ENCODE peak calls at places on chromosomes 12 and 14, in five cellular contexts. K, B, C, G and H are unnamed samples.

GRCh38 chr12:1918081-1918874 is at the start of gene CACNA2D4:
- DNase-seq in K (no peak), B (no peak), G (no peak), C (no peak), H (no peak)

GRCh38 chr14:24409217-24409616 is 10.4 kb downstream of the NYNRIN start:
- DNase-seq in K (no peak), G (no peak), B (no peak), C (no peak), H (no peak)

GRCh38 chr14:22622220-22622619 is 21.9 kb downstream of the OR6J1 start:
- DNase-seq in B (peak), C (peak), G (peak), K (no peak), H (no peak)

GRCh38 chr14:68785817-68786490 is 6.9 kb downstream of the ZFP36L1 start:
- DNase-seq in C (peak), G (peak), B (peak), K (no peak), H (no peak)

GRCh38 chr14:21084988-21085853 is 13.2 kb downstream of the ZNF219 start:
- DNase-seq in K (no peak), C (peak), G (peak), B (peak), H (no peak)

GRCh38 chr14:65190312-65190711 is 88.0 kb upstream of the MAX start:
- DNase-seq in C (no peak), B (no peak), K (no peak), G (no peak), H (no peak)

GRCh38 chr12:121464331-121464730 is 64.4 kb downstream of the RNF34 start:
- DNase-seq in C (no peak), K (no peak), G (no peak), B (no peak), H (no peak)

GRCh38 chr14:20622816-20623291 is 18.6 kb downstream of the OR6S1 start:
- DNase-seq in C (no peak), B (no peak), G (peak), K (no peak), H (no peak)

GRCh38 chr14:31834616-31835015 is 242.5 kb upstream of the ARHGAP5 start:
- DNase-seq in B (peak), G (no peak), K (no peak), C (peak), H (no peak)

GRCh38 chr14:102046337-102047278 is 40.2 kb downstream of the HSP90AA1 start:
- DNase-seq in K (peak), C (no peak), G (peak), B (peak), H (no peak)

GRCh38 chr12:103586132-103586531 is 941 bp upstream of the STAB2 start:
- DNase-seq in B (no peak), C (no peak), G (peak), K (no peak), H (no peak)

GRCh38 chr14:100317897-100318808 is 5.0 kb upstream of the SLC25A47 start:
- DNase-seq in B (peak), G (peak), C (peak), K (peak), H (no peak)

GRCh38 chr12:117587646-117588287 is 226.3 kb upstream of the NOS1 start:
- DNase-seq in C (no peak), B (peak), G (peak), K (peak), H (no peak)

GRCh38 chr12:29782285-29782820 is 1.4 kb downstream of the TMTC1 start:
- DNase-seq in B (peak), K (no peak), G (peak), C (peak), H (no peak)

GRCh38 chr12:45419317-45419716 is 203.4 kb downstream of the ANO6 start:
- DNase-seq in C (no peak), B (no peak), G (no peak), K (no peak), H (no peak)

GRCh38 chr14:101473045-101473729 is 88.1 kb upstream of the DIO3 start:
- DNase-seq in G (no peak), K (no peak), C (no peak), B (no peak), H (no peak)

GRCh38 chr14:93973607-93974006 is 2.8 kb downstream of the ASB2 start:
- DNase-seq in C (no peak), G (no peak), K (no peak), B (no peak), H (no peak)

GRCh38 chr14:96592591-96593388 is 90.6 kb downstream of the PAPOLA start:
- DNase-seq in G (peak), K (peak), B (peak), C (peak), H (no peak)

GRCh38 chr14:29925736-29926135 is 1.9 kb downstream of the PRKD1 start:
- DNase-seq in K (no peak), B (peak), G (peak), C (peak), H (no peak)

GRCh38 chr14:82776958-82777357 is 1243.3 kb upstream of the SEL1L start:
- DNase-seq in G (no peak), C (no peak), K (no peak), B (no peak), H (no peak)

GRCh38 chr12:87439990-87440827 is 589.0 kb downstream of the C12orf50 start:
- DNase-seq in B (peak), K (no peak), G (peak), C (peak), H (peak)

GRCh38 chr14:90184094-90184493 is 72.3 kb upstream of the PSMC1 start:
- DNase-seq in K (no peak), G (no peak), C (no peak), B (no peak), H (no peak)

GRCh38 chr14:24279301-24280186 is 8.1 kb upstream of the RABGGTA start:
- DNase-seq in K (no peak), C (no peak), G (peak), B (no peak), H (no peak)

GRCh38 chr12:3199551-3200031 is 122.4 kb downstream of the TSPAN9 start:
- DNase-seq in C (peak), K (no peak), G (peak), B (peak), H (no peak)

GRCh38 chr12:57844725-57845477 is 1.6 kb downstream of the CTDSP2 start:
- DNase-seq in K (no peak), B (peak), C (peak), G (peak), H (no peak)

GRCh38 chr12:31647106-31647505 is 12.4 kb upstream of the ETFBKMT start:
- DNase-seq in G (peak), C (no peak), K (no peak), B (no peak), H (peak)

GRCh38 chr12:120067901-120068300 is 48.7 kb downstream of the RAB35 start:
- DNase-seq in G (no peak), B (no peak), K (no peak), C (no peak), H (no peak)

GRCh38 chr12:8157484-8158198 is 826 bp downstream of the ZNF705A start:
- DNase-seq in B (peak), K (no peak), C (no peak), G (no peak), H (no peak)

GRCh38 chr14:73460691-73461127 is 2.4 kb upstream of the NUMB start:
- DNase-seq in C (peak), B (peak), K (no peak), G (peak), H (no peak)

GRCh38 chr12:459430-460258 is at the start of gene B4GALNT3:
- DNase-seq in G (peak), C (no peak), K (no peak), B (peak), H (no peak)

GRCh38 chr12:106084048-106084671 is 54.6 kb downstream of the NUAK1 start:
- DNase-seq in G (peak), B (peak), C (peak), K (peak), H (no peak)

GRCh38 chr14:76968621-76969063 is 59.9 kb downstream of the IRF2BPL start:
- DNase-seq in G (no peak), K (no peak), B (no peak), C (no peak), H (no peak)

GRCh38 chr12:116924558-116925453 is 14.1 kb downstream of the FBXW8 start:
- DNase-seq in B (peak), G (peak), K (no peak), C (peak), H (peak)

GRCh38 chr12:89225401-89225800 is 126.9 kb downstream of the DUSP6 start:
- DNase-seq in B (peak), K (no peak), G (peak), C (peak), H (peak)

GRCh38 chr12:52949413-52950331 is 754 bp downstream of the KRT18 start:
- DNase-seq in G (peak), C (peak), B (peak), K (no peak), H (peak)

GRCh38 chr14:61558271-61558670 is 137.0 kb upstream of the HIF1A start:
- DNase-seq in K (no peak), G (no peak), B (peak), C (no peak), H (no peak)

GRCh38 chr14:61559641-61560201 is 135.6 kb upstream of the HIF1A start:
- DNase-seq in K (no peak), G (no peak), C (no peak), B (no peak), H (no peak)

GRCh38 chr14:61556455-61556854 is 138.9 kb upstream of the HIF1A start:
- DNase-seq in G (no peak), B (no peak), K (no peak), C (no peak), H (no peak)

GRCh38 chr14:61557262-61557661 is 138.1 kb upstream of the HIF1A start:
- DNase-seq in C (no peak), K (no peak), G (no peak), B (no peak), H (no peak)

GRCh38 chr14:61557854-61558253 is 137.5 kb upstream of the HIF1A start:
- DNase-seq in B (no peak), C (no peak), G (no peak), K (no peak), H (no peak)
- H3K27ac ChIP-seq in B (no peak), C (no peak), G (no peak), K (no peak), H (no peak)

GRCh38 chr12:51836833-51837184 is 11.7 kb downstream of the FIGNL2 start:
- DNase-seq in G (no peak), C (no peak), K (no peak), B (no peak), H (no peak)

GRCh38 chr12:51834411-51834810 is 14.1 kb downstream of the FIGNL2 start:
- DNase-seq in C (no peak), B (no peak), G (no peak), K (no peak), H (no peak)

GRCh38 chr12:51836012-51836832 is 12.3 kb downstream of the FIGNL2 start:
- DNase-seq in G (peak), C (no peak), B (no peak), K (no peak), H (no peak)

GRCh38 chr12:51832708-51833107 is 15.8 kb downstream of the FIGNL2 start:
- DNase-seq in K (no peak), C (no peak), B (no peak), G (no peak), H (no peak)

GRCh38 chr12:51833446-51834227 is 14.9 kb downstream of the FIGNL2 start:
- DNase-seq in K (no peak), G (no peak), C (no peak), B (no peak), H (no peak)
- TF ChIP-seq EZH2 in K (no peak), G (no peak), C (no peak), B (no peak), H (no peak)

DNA sequence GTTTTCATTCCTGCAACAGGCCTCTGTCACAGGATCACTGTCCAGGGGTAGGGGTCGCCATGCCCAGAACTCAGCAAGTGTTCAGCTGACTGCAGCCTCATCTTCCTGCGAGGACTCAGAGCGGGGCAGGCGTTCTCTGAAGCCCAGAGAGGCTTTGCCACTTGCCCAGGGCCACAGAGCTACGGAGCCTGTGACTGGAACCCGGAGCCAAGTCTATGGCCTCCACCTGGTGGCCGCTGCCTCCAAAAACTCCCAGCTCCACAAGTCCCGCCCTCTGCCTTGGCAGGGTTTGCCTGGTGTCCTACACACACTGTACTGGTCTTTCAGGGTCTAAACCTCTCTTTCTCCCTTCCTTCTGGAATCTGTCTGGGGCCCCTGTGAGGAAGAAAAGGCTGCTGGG is 8.7 kb upstream of the PPP1R13B start:
- DNase-seq in C (no peak), K (no peak), B (no peak), G (no peak), H (no peak)
- H3K27ac ChIP-seq in C (no peak), K (no peak), B (no peak), G (no peak), H (no peak)

DNA sequence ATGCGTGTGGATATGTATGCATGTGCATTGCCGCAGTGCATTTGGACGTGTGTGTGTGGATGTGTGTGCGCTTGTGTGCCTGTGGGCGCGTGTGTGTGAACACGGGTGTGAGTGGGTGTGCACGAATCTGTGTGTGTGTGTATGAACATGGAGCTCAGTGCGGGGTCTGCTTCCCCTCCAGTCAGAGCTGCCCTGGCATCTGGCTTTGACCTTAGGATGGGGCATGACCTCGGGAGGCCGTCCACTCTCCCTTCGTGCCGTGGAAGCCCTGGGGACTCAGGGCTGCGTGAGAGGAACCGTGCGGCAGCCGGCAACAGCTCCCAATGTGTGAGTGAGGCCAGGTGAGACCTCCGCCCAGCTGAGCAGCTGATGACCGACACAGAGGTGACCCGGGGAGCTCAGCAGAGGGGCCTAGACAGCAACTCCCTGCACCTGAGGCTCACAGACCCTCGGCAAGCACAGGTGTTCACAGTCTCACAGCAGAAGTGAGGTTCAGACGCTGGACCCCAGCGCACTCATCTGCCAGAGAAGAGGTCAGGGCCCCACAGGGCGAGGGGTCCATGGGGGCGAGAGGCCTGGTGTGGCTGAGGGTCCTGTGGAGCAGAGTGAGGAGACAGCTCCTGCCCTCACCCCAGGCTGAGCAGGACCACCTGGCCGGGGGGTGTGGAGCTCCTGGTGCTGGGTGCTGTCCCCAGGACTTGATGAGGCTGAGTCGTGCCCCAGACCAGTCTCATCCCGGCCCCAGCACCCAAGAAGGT is 33.6 kb upstream of the FBRSL1 start:
- DNase-seq in G (no peak), B (no peak), C (no peak), K (no peak), H (no peak)
- TF ChIP-seq EZH2 in G (no peak), B (no peak), C (no peak), K (no peak), H (no peak)

GRCh38 chr14:52798826-52799225 is 7.4 kb upstream of the GNPNAT1 start:
- DNase-seq in G (no peak), B (no peak), K (no peak), C (no peak), H (no peak)
- H3K27ac ChIP-seq in G (no peak), B (no peak), K (no peak), C (no peak), H (no peak)

DNA sequence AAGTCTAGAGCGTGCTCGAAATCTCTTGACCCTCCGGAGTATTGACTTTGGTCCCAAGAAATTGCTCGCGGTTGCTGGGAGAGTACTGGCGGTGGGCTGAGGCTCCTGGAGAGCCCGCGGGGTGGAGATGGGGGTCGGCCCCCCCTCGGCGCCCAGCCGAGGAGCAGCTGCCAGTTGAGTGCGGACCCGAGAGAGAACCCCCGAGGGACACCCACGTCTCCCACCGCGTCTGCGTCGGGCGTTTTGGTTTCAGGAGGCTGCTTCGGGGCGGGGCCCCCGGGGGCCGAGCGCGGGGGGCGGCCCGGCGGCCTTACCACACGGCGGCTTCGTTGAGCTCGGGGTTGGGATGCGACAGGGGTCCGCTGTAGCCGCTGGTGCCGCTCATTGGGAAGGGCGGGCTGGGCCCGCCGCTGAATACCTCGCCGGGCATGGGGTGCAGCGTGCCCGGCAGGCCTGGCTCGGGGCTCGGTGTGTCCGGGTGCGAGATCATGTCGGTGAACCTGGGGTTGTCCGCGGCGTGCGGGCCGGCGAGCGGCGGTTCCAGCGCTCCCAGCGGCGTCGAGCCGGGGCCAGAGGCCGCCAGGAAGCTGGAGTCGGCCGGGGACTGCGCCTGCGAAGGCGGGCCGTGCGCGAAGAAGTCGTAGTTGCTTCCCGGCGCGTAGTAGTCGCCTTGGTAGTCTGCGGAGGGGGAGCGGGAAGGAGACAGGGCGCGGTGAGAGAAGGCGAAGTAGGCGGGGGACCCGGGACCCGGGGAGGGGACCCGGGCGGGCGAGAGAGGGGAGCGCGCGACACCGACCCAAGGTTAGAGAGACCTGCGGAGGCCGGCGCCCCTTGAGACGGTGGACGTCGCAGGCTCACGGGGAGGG is 8.6 kb downstream of the LHX5 start:
- DNase-seq in B (no peak), G (peak), C (no peak), K (no peak), H (no peak)
- TF ChIP-seq EZH2 in B (no peak), G (no peak), C (peak), K (peak), H (no peak)

GRCh38 chr12:132180648-132181546 is 36.6 kb downstream of the NOC4L start:
- DNase-seq in G (no peak), K (no peak), B (no peak), C (no peak), H (no peak)
- H3K27ac ChIP-seq in G (no peak), K (no peak), B (no peak), C (no peak), H (no peak)

GRCh38 chr12:98325003-98325402 is 190.4 kb upstream of the TMPO start:
- DNase-seq in K (no peak), C (no peak), G (no peak), B (no peak), H (no peak)

GRCh38 chr12:98317939-98318899 is 197.2 kb upstream of the TMPO start:
- DNase-seq in K (no peak), G (no peak), B (no peak), C (no peak), H (no peak)

GRCh38 chr12:98320026-98320425 is 195.4 kb upstream of the TMPO start:
- DNase-seq in K (no peak), G (no peak), B (peak), C (peak), H (no peak)
- TF ChIP-seq EZH2 in K (no peak), G (no peak), B (no peak), C (no peak), H (no peak)

GRCh38 chr12:79690156-79690605 is 583 bp downstream of the PAWR start:
- DNase-seq in K (no peak), B (no peak), G (peak), C (no peak), H (no peak)

GRCh38 chr12:79688376-79689040 is 2.3 kb downstream of the PAWR start:
- DNase-seq in C (no peak), K (no peak), G (peak), B (no peak), H (no peak)

GRCh38 chr12:79689041-79689476 is 1.7 kb downstream of the PAWR start:
- DNase-seq in G (peak), K (no peak), B (no peak), C (no peak), H (no peak)

GRCh38 chr12:79690606-79691298 is at the start of gene PAWR:
- DNase-seq in B (peak), K (peak), C (peak), G (peak), H (no peak)

GRCh38 chr12:79689477-79690155 is 1.1 kb downstream of the PAWR start:
- DNase-seq in G (peak), K (no peak), B (peak), C (no peak), H (no peak)
- H3K27ac ChIP-seq in G (peak), K (peak), B (peak), C (peak), H (peak)

GRCh38 chr12:53953831-53954693 is 641 bp upstream of the HOXC12 start:
- DNase-seq in B (no peak), G (no peak), K (no peak), C (no peak), H (no peak)
- TF ChIP-seq EZH2 in B (no peak), G (peak), K (no peak), C (no peak), H (no peak)